ENCODE peak calls at places on chromosomes 7 and 10, in eight cellular contexts. M is nephron progenitor cell; S is progenitor cell of endocrine pancreas; Y is amniotic stem cell; R is mammary epithelial cell; T is SJSA1; H is activated CD4-positive, CD25-positive, alpha-beta regulatory T cell; C is COR-L47. K is an unnamed sample.

GRCh38 chr7:32921896-32922295 is 30.3 kb upstream of the KBTBD2 start:
- DNase-seq in M (no peak), S (no peak), Y (no peak), R (no peak), T (no peak), H (no peak), C (no peak), K (no peak)

GRCh38 chr10:103554488-103555320 is 61.2 kb downstream of the NEURL1 start:
- DNase-seq in M (peak), S (no peak), Y (peak), R (peak), T (peak), H (no peak), C (peak), K (peak)

GRCh38 chr10:132574783-132575319 is 37.3 kb downstream of the INPP5A start:
- DNase-seq in M (no peak), S (no peak), Y (no peak), R (no peak), T (no peak), H (no peak), C (no peak), K (peak)

GRCh38 chr7:12800501-12800900 is 113.1 kb downstream of the ARL4A start:
- DNase-seq in M (no peak), S (no peak), Y (no peak), R (no peak), T (no peak), H (no peak), C (no peak), K (no peak)

GRCh38 chr10:105538933-105539332 is 897.8 kb downstream of the SORCS3 start:
- DNase-seq in M (peak), S (no peak), Y (no peak), R (no peak), T (no peak), H (no peak), C (no peak), K (peak)

GRCh38 chr7:44787041-44787440 is 9.4 kb upstream of the PPIA start:
- DNase-seq in M (no peak), S (no peak), Y (no peak), R (no peak), T (no peak), H (no peak), C (no peak), K (no peak)

GRCh38 chr7:82343-83155 is 109.8 kb upstream of the FAM20C start:
- DNase-seq in M (no peak), S (no peak), Y (no peak), R (no peak), T (peak), H (no peak), C (no peak), K (peak)

GRCh38 chr7:14351167-14351566 is 361.7 kb upstream of the ETV1 start:
- DNase-seq in M (peak), S (no peak), Y (no peak), R (no peak), T (no peak), H (no peak), C (no peak), K (no peak)

GRCh38 chr10:31635415-31636065 is 293.1 kb downstream of the ARHGAP12 start:
- DNase-seq in M (no peak), S (no peak), Y (no peak), R (peak), T (no peak), H (no peak), C (no peak), K (no peak)

GRCh38 chr7:128352138-128352537 is 8.4 kb upstream of the RBM28 start:
- DNase-seq in M (peak), S (peak), Y (no peak), R (no peak), T (no peak), H (no peak), C (no peak), K (peak)

GRCh38 chr10:45373003-45373782 is 823 bp upstream of the ALOX5 start:
- DNase-seq in M (peak), S (peak), Y (no peak), R (no peak), T (no peak), H (no peak), C (no peak), K (peak)

GRCh38 chr10:38094923-38095574 is 912 bp downstream of the ZNF37A start:
- DNase-seq in M (no peak), S (no peak), Y (no peak), R (no peak), T (no peak), H (no peak), C (no peak), K (no peak)

GRCh38 chr7:118072893-118073674 is 110.9 kb upstream of the LSM8 start:
- DNase-seq in M (no peak), S (no peak), Y (no peak), R (peak), T (no peak), H (no peak), C (no peak), K (no peak)

GRCh38 chr10:62016477-62017140 is 115.1 kb downstream of the ARID5B start:
- DNase-seq in M (no peak), S (no peak), Y (no peak), R (no peak), T (no peak), H (no peak), C (no peak), K (no peak)

GRCh38 chr10:127375423-127375822 is 173.7 kb upstream of the NPS start:
- DNase-seq in M (no peak), S (no peak), Y (no peak), R (no peak), T (no peak), H (no peak), C (no peak), K (no peak)

GRCh38 chr10:5393529-5393928 is 11.1 kb downstream of the TUBAL3 start:
- DNase-seq in M (no peak), S (no peak), Y (no peak), R (no peak), T (no peak), H (no peak), C (no peak), K (no peak)

GRCh38 chr10:112246-112645 is 23.0 kb upstream of the ZMYND11 start:
- DNase-seq in M (no peak), S (no peak), Y (no peak), R (peak), T (no peak), H (no peak), C (no peak), K (no peak)

GRCh38 chr7:144127714-144128334 is 4.8 kb downstream of the OR2A14 start:
- DNase-seq in M (peak), S (peak), Y (peak), R (peak), T (peak), H (peak), C (peak), K (peak)

GRCh38 chr10:12835709-12836108 is 165.8 kb downstream of the CCDC3 start:
- DNase-seq in M (no peak), S (no peak), Y (peak), R (peak), T (no peak), H (no peak), C (no peak), K (no peak)

GRCh38 chr7:32957326-32958045 is at the start of gene FKBP9:
- DNase-seq in M (peak), S (peak), Y (no peak), R (peak), T (peak), H (no peak), C (peak), K (peak)

GRCh38 chr7:10977113-10977512 is 3.4 kb downstream of the PHF14 start:
- DNase-seq in M (no peak), S (no peak), Y (no peak), R (no peak), T (no peak), H (no peak), C (no peak), K (no peak)

GRCh38 chr10:132423966-132424847 is 27.2 kb downstream of the PWWP2B start:
- DNase-seq in M (no peak), S (no peak), Y (no peak), R (peak), T (no peak), H (no peak), C (no peak), K (no peak)

GRCh38 chr7:4806983-4807625 is 31.7 kb downstream of the AP5Z1 start:
- DNase-seq in M (no peak), S (no peak), Y (no peak), R (no peak), T (no peak), H (no peak), C (no peak), K (no peak)

GRCh38 chr7:44292876-44293560 is 32.4 kb downstream of the CAMK2B start:
- DNase-seq in M (peak), S (peak), Y (no peak), R (no peak), T (peak), H (no peak), C (no peak), K (no peak)

GRCh38 chr7:159104188-159105030 is 40.3 kb downstream of the VIPR2 start:
- DNase-seq in M (no peak), S (no peak), Y (no peak), R (no peak), T (no peak), H (no peak), C (no peak), K (no peak)

GRCh38 chr10:11713186-11713743 is 28.9 kb upstream of the ECHDC3 start:
- DNase-seq in M (no peak), S (no peak), Y (no peak), R (peak), T (no peak), H (no peak), C (no peak), K (no peak)

GRCh38 chr7:569996-570800 is 50.6 kb upstream of the PDGFA start:
- DNase-seq in M (no peak), S (no peak), Y (no peak), R (no peak), T (no peak), H (no peak), C (no peak), K (no peak)

GRCh38 chr7:33882040-33882800 is 23.1 kb upstream of the BMPER start:
- DNase-seq in M (no peak), S (no peak), Y (no peak), R (no peak), T (no peak), H (no peak), C (no peak), K (no peak)

GRCh38 chr10:49328401-49329185 is 29.6 kb downstream of the C10orf71 start:
- DNase-seq in M (no peak), S (no peak), Y (no peak), R (no peak), T (no peak), H (no peak), C (no peak), K (no peak)

GRCh38 chr7:127905491-127906330 is 125.5 kb downstream of the LRRC4 start:
- DNase-seq in M (no peak), S (no peak), Y (no peak), R (peak), T (no peak), H (no peak), C (no peak), K (no peak)

GRCh38 chr7:82166666-82167065 is 276.9 kb downstream of the CACNA2D1 start:
- DNase-seq in M (no peak), S (no peak), Y (no peak), R (no peak), T (no peak), H (no peak), C (peak), K (no peak)

GRCh38 chr10:3680186-3680585 is 104.8 kb downstream of the KLF6 start:
- DNase-seq in M (no peak), S (no peak), Y (no peak), R (no peak), T (no peak), H (no peak), C (no peak), K (no peak)

GRCh38 chr7:45080958-45081669 is 7.7 kb downstream of the NACAD start:
- DNase-seq in M (no peak), S (no peak), Y (no peak), R (no peak), T (no peak), H (no peak), C (no peak), K (no peak)

GRCh38 chr10:126247454-126247975 is 140.8 kb downstream of the ADAM12 start:
- DNase-seq in M (no peak), S (no peak), Y (peak), R (peak), T (peak), H (no peak), C (no peak), K (no peak)

GRCh38 chr10:69229565-69229886 is 9.4 kb downstream of the HKDC1 start:
- DNase-seq in M (no peak), S (no peak), Y (no peak), R (no peak), T (no peak), H (no peak), C (no peak), K (no peak)

GRCh38 chr10:102009801-102010425 is 46.1 kb downstream of the ARMH3 start:
- DNase-seq in M (peak), S (peak), Y (peak), R (peak), T (peak), H (no peak), C (peak), K (peak)

GRCh38 chr10:188546-188945 is 53.3 kb downstream of the ZMYND11 start:
- DNase-seq in M (no peak), S (no peak), Y (no peak), R (peak), T (no peak), H (no peak), C (no peak), K (no peak)

GRCh38 chr10:59904431-59905065 is 1.8 kb downstream of the CCDC6 start:
- DNase-seq in M (peak), S (no peak), Y (no peak), R (no peak), T (no peak), H (no peak), C (no peak), K (peak)